ENCODE peak calls at places on chromosomes 13 and 19, in five cellular contexts. One of them, this sample, is unnamed.

GRCh38 chr19:4991996-4992698 is 23.2 kb downstream of the KDM4B start:
- DNase-seq in suprapubic skin: no peak
- DNase-seq in psoas muscle: no peak
- DNase-seq in fibroblast of villous mesenchyme: no peak
- DNase-seq in AG10803: no peak
- DNase-seq in this sample: no peak

GRCh38 chr13:27172495-27172842 is 858 bp upstream of the USP12 start:
- DNase-seq in fibroblast of villous mesenchyme: no peak
- DNase-seq in psoas muscle: no peak
- DNase-seq in AG10803: peak
- DNase-seq in suprapubic skin: no peak
- DNase-seq in this sample: peak

GRCh38 chr19:737591-738093 is 13.3 kb upstream of the MISP start:
- DNase-seq in suprapubic skin: no peak
- DNase-seq in AG10803: peak
- DNase-seq in psoas muscle: peak
- DNase-seq in fibroblast of villous mesenchyme: no peak
- DNase-seq in this sample: no peak

GRCh38 chr13:44843403-44843802 is 145.9 kb downstream of the NUFIP1 start:
- DNase-seq in AG10803: peak
- DNase-seq in suprapubic skin: no peak
- DNase-seq in fibroblast of villous mesenchyme: no peak
- DNase-seq in psoas muscle: no peak
- DNase-seq in this sample: no peak

GRCh38 chr13:80814541-80814940 is 473.6 kb upstream of the SPRY2 start:
- DNase-seq in suprapubic skin: no peak
- DNase-seq in AG10803: no peak
- DNase-seq in fibroblast of villous mesenchyme: peak
- DNase-seq in psoas muscle: no peak
- DNase-seq in this sample: no peak

GRCh38 chr19:21202865-21203494 is 61.1 kb downstream of the ZNF431 start:
- DNase-seq in psoas muscle: no peak
- DNase-seq in AG10803: peak
- DNase-seq in suprapubic skin: no peak
- DNase-seq in fibroblast of villous mesenchyme: peak
- DNase-seq in this sample: no peak

GRCh38 chr13:102757006-102757405 is 16.6 kb downstream of the TEX30 start:
- DNase-seq in suprapubic skin: no peak
- DNase-seq in fibroblast of villous mesenchyme: no peak
- DNase-seq in psoas muscle: no peak
- DNase-seq in AG10803: no peak
- DNase-seq in this sample: no peak

GRCh38 chr13:41905600-41906254 is 55.2 kb downstream of the VWA8 start:
- DNase-seq in fibroblast of villous mesenchyme: peak
- DNase-seq in AG10803: peak
- DNase-seq in psoas muscle: no peak
- DNase-seq in suprapubic skin: no peak
- DNase-seq in this sample: no peak

GRCh38 chr13:92461402-92461801 is 765.2 kb upstream of the GPC6 start:
- DNase-seq in fibroblast of villous mesenchyme: no peak
- DNase-seq in AG10803: no peak
- DNase-seq in suprapubic skin: no peak
- DNase-seq in psoas muscle: no peak
- DNase-seq in this sample: no peak

GRCh38 chr13:42484396-42484795 is 89.6 kb upstream of the TNFSF11 start:
- DNase-seq in suprapubic skin: no peak
- DNase-seq in AG10803: no peak
- DNase-seq in fibroblast of villous mesenchyme: peak
- DNase-seq in psoas muscle: no peak
- DNase-seq in this sample: no peak

GRCh38 chr13:42836930-42837329 is 55.5 kb downstream of the FAM216B start:
- DNase-seq in suprapubic skin: no peak
- DNase-seq in fibroblast of villous mesenchyme: peak
- DNase-seq in AG10803: peak
- DNase-seq in psoas muscle: no peak
- DNase-seq in this sample: no peak

GRCh38 chr19:34274827-34275625 is 20.7 kb downstream of the GARRE1 start:
- DNase-seq in suprapubic skin: no peak
- DNase-seq in psoas muscle: no peak
- DNase-seq in fibroblast of villous mesenchyme: peak
- DNase-seq in AG10803: peak
- DNase-seq in this sample: no peak

GRCh38 chr19:576768-577438 is 4.5 kb downstream of the BSG start:
- DNase-seq in AG10803: no peak
- DNase-seq in suprapubic skin: no peak
- DNase-seq in psoas muscle: no peak
- DNase-seq in fibroblast of villous mesenchyme: no peak
- DNase-seq in this sample: no peak

GRCh38 chr13:92260363-92260762 is 861.9 kb downstream of the GPC5 start:
- DNase-seq in AG10803: no peak
- DNase-seq in psoas muscle: no peak
- DNase-seq in fibroblast of villous mesenchyme: no peak
- DNase-seq in suprapubic skin: no peak
- DNase-seq in this sample: no peak

GRCh38 chr19:49869009-49869483 is 1.7 kb upstream of the PNKP start:
- DNase-seq in fibroblast of villous mesenchyme: no peak
- DNase-seq in suprapubic skin: no peak
- DNase-seq in AG10803: no peak
- DNase-seq in psoas muscle: no peak
- DNase-seq in this sample: no peak

GRCh38 chr13:114145256-114145655 is 12.8 kb upstream of the RASA3 start:
- DNase-seq in fibroblast of villous mesenchyme: no peak
- DNase-seq in psoas muscle: no peak
- DNase-seq in AG10803: no peak
- DNase-seq in suprapubic skin: peak
- DNase-seq in this sample: no peak

GRCh38 chr13:29771247-29771646 is 79.2 kb downstream of the UBL3 start:
- DNase-seq in fibroblast of villous mesenchyme: peak
- DNase-seq in psoas muscle: no peak
- DNase-seq in AG10803: peak
- DNase-seq in suprapubic skin: no peak
- DNase-seq in this sample: no peak

GRCh38 chr13:35139591-35139990 is 197.5 kb downstream of the NBEA start:
- DNase-seq in AG10803: no peak
- DNase-seq in fibroblast of villous mesenchyme: peak
- DNase-seq in suprapubic skin: no peak
- DNase-seq in psoas muscle: no peak
- DNase-seq in this sample: no peak

GRCh38 chr19:13718733-13719132 is 45.6 kb upstream of the MRI1 start:
- DNase-seq in psoas muscle: no peak
- DNase-seq in fibroblast of villous mesenchyme: peak
- DNase-seq in AG10803: peak
- DNase-seq in suprapubic skin: no peak
- DNase-seq in this sample: no peak

GRCh38 chr13:45353895-45354294 is 12.9 kb upstream of the TPT1 start:
- DNase-seq in fibroblast of villous mesenchyme: no peak
- DNase-seq in AG10803: no peak
- DNase-seq in suprapubic skin: no peak
- DNase-seq in psoas muscle: no peak
- DNase-seq in this sample: no peak

GRCh38 chr19:2084993-2085720 is 11.0 kb downstream of the MOB3A start:
- DNase-seq in AG10803: peak
- DNase-seq in fibroblast of villous mesenchyme: peak
- DNase-seq in suprapubic skin: peak
- DNase-seq in psoas muscle: peak
- DNase-seq in this sample: peak

GRCh38 chr19:11736696-11737095 is 2.0 kb downstream of the ZNF823 start:
- DNase-seq in psoas muscle: peak
- DNase-seq in suprapubic skin: peak
- DNase-seq in AG10803: peak
- DNase-seq in fibroblast of villous mesenchyme: peak
- DNase-seq in this sample: no peak

GRCh38 chr13:112252744-112253590 is 123.2 kb upstream of the SPACA7 start:
- DNase-seq in suprapubic skin: no peak
- DNase-seq in AG10803: no peak
- DNase-seq in psoas muscle: no peak
- DNase-seq in fibroblast of villous mesenchyme: no peak
- DNase-seq in this sample: no peak

GRCh38 chr13:106736941-106737340 is 169.0 kb upstream of the ARGLU1 start:
- DNase-seq in psoas muscle: no peak
- DNase-seq in fibroblast of villous mesenchyme: no peak
- DNase-seq in AG10803: no peak
- DNase-seq in suprapubic skin: no peak
- DNase-seq in this sample: no peak

GRCh38 chr19:575527-576506 is 3.4 kb downstream of the BSG start:
- DNase-seq in fibroblast of villous mesenchyme: peak
- DNase-seq in psoas muscle: peak
- DNase-seq in suprapubic skin: peak
- DNase-seq in AG10803: peak
- DNase-seq in this sample: no peak

GRCh38 chr19:18795540-18795939 is 4.4 kb upstream of the COMP start:
- DNase-seq in fibroblast of villous mesenchyme: no peak
- DNase-seq in psoas muscle: peak
- DNase-seq in AG10803: peak
- DNase-seq in suprapubic skin: no peak
- DNase-seq in this sample: no peak

GRCh38 chr13:109385161-109385560 is 401.2 kb downstream of the IRS2 start:
- DNase-seq in AG10803: peak
- DNase-seq in suprapubic skin: no peak
- DNase-seq in psoas muscle: no peak
- DNase-seq in fibroblast of villous mesenchyme: peak
- DNase-seq in this sample: no peak

GRCh38 chr13:87671824-87672603 is 843 bp downstream of the SLITRK5 start:
- DNase-seq in AG10803: no peak
- DNase-seq in suprapubic skin: peak
- DNase-seq in fibroblast of villous mesenchyme: no peak
- DNase-seq in psoas muscle: no peak
- DNase-seq in this sample: no peak

GRCh38 chr19:1318678-1319471 is 33.2 kb downstream of the EFNA2 start:
- DNase-seq in psoas muscle: no peak
- DNase-seq in AG10803: no peak
- DNase-seq in fibroblast of villous mesenchyme: no peak
- DNase-seq in suprapubic skin: no peak
- DNase-seq in this sample: no peak

GRCh38 chr19:3094638-3095374 is 644 bp downstream of the GNA11 start:
- DNase-seq in suprapubic skin: peak
- DNase-seq in psoas muscle: no peak
- DNase-seq in fibroblast of villous mesenchyme: peak
- DNase-seq in AG10803: peak
- DNase-seq in this sample: no peak

GRCh38 chr19:29872224-29872731 is 60.5 kb downstream of the CCNE1 start:
- DNase-seq in AG10803: no peak
- DNase-seq in psoas muscle: no peak
- DNase-seq in fibroblast of villous mesenchyme: no peak
- DNase-seq in suprapubic skin: no peak
- DNase-seq in this sample: no peak

GRCh38 chr19:4795400-4795799 is 3.9 kb downstream of the FEM1A start:
- DNase-seq in psoas muscle: peak
- DNase-seq in fibroblast of villous mesenchyme: no peak
- DNase-seq in suprapubic skin: no peak
- DNase-seq in AG10803: no peak
- DNase-seq in this sample: no peak

GRCh38 chr19:4328243-4328990 is 10.2 kb downstream of the STAP2 start:
- DNase-seq in psoas muscle: peak
- DNase-seq in AG10803: peak
- DNase-seq in suprapubic skin: peak
- DNase-seq in fibroblast of villous mesenchyme: peak
- DNase-seq in this sample: peak

GRCh38 chr19:50315773-50316448 is 13.3 kb downstream of the KCNC3 start:
- DNase-seq in fibroblast of villous mesenchyme: no peak
- DNase-seq in AG10803: no peak
- DNase-seq in suprapubic skin: no peak
- DNase-seq in psoas muscle: no peak
- DNase-seq in this sample: no peak

DNA sequence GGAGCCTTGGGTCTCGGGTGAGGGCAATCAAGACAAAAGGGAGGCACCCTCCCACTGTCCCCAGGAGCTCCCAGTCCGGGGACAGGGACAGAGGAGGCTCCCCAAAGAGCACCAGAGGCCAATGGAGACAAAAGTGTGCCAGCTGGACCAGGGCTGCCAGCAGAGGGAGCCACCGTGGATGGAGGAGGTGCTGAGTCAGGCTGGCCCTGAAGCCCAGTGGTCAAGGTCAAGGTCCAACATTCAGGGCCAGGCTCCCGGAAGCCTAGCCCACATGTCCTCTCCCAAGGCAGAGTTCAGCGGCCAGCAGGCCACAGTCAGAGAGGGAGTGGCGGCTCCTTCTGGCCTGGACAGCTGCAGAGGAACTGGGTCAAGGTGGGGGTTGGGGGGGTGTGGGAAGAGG is 8.4 kb downstream of the COL5A3 start:
- DNase-seq in psoas muscle: peak
- DNase-seq in suprapubic skin: no peak
- DNase-seq in fibroblast of villous mesenchyme: no peak
- DNase-seq in AG10803: peak
- DNase-seq in this sample: no peak
- TF ChIP-seq CTCF in psoas muscle: peak
- TF ChIP-seq CTCF in suprapubic skin: peak
- TF ChIP-seq CTCF in fibroblast of villous mesenchyme: peak
- TF ChIP-seq CTCF in AG10803: peak
- TF ChIP-seq CTCF in this sample: peak

DNA sequence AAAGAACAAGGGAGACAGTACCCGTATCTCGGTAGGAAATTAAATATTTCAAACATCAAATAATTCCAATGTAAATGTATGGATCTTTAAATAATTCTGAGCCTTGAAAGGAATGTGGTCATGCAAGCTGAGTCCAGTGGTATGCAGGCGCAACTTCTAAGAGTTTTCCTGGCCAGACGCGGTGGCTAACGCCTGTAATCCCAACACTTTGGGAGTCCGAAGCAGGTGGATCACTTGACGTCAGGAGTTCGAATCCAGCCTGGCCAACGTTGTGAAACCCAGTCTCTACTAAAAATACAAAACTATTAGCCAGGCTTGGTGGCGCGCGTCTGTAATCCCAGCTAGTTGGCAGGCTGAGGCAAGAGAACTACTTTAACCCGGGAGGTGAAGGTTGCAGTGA is 1.1 kb upstream of the ZNF845 start:
- DNase-seq in suprapubic skin: no peak
- DNase-seq in AG10803: no peak
- DNase-seq in psoas muscle: no peak
- DNase-seq in fibroblast of villous mesenchyme: no peak
- DNase-seq in this sample: no peak
- H3K4me3 ChIP-seq in suprapubic skin: peak
- H3K4me3 ChIP-seq in AG10803: peak
- H3K4me3 ChIP-seq in psoas muscle: peak
- H3K4me3 ChIP-seq in fibroblast of villous mesenchyme: no peak
- H3K4me3 ChIP-seq in this sample: peak

GRCh38 chr13:97474581-97474980 is 40.6 kb downstream of the RAP2A start:
- DNase-seq in fibroblast of villous mesenchyme: peak
- DNase-seq in AG10803: no peak
- DNase-seq in suprapubic skin: no peak
- DNase-seq in psoas muscle: no peak
- DNase-seq in this sample: no peak
- TF ChIP-seq CTCF in fibroblast of villous mesenchyme: no peak
- TF ChIP-seq CTCF in AG10803: no peak
- TF ChIP-seq CTCF in suprapubic skin: no peak
- TF ChIP-seq CTCF in psoas muscle: no peak
- TF ChIP-seq CTCF in this sample: no peak

GRCh38 chr19:40597329-40597838 is 3.8 kb upstream of the LTBP4 start:
- DNase-seq in fibroblast of villous mesenchyme: no peak
- DNase-seq in psoas muscle: no peak
- DNase-seq in suprapubic skin: no peak
- DNase-seq in AG10803: no peak
- DNase-seq in this sample: no peak
- H3K4me3 ChIP-seq in fibroblast of villous mesenchyme: peak
- H3K4me3 ChIP-seq in psoas muscle: peak
- H3K4me3 ChIP-seq in suprapubic skin: peak
- H3K4me3 ChIP-seq in AG10803: no peak
- H3K4me3 ChIP-seq in this sample: peak

This sample was measured in tibial nerve.